ENCODE peak calls at places on chromosomes 1 and 21, in eight cellular contexts. K is cardiac fibroblast; L is activated T-cell treated with anti-CD3 and anti-CD28 coated beads for 1 hour; B is activated CD4-positive, alpha-beta T cell treated with anti-CD3 and anti-CD28 coated beads for 24 hours; C is AG10803; J is heart left ventricle; Q is AG08395; U is right cardiac atrium. D is an unnamed sample.

GRCh38 chr1:41611068-41611931 is 126.8 kb upstream of the EDN2 start:
- DNase-seq in K (no peak), L (no peak), B (no peak), C (no peak), J (no peak), Q (no peak), U (no peak), D (no peak)

GRCh38 chr1:151346082-151346768 is 827 bp downstream of the RFX5 start:
- DNase-seq in K (no peak), L (no peak), B (no peak), C (no peak), J (no peak), Q (no peak), U (no peak), D (no peak)

GRCh38 chr1:3011631-3012510 is 9.4 kb upstream of the ACTRT2 start:
- DNase-seq in K (no peak), L (no peak), B (no peak), C (no peak), J (no peak), Q (no peak), U (no peak), D (no peak)

GRCh38 chr1:116738673-116739370 is 15.4 kb upstream of the CD2 start:
- DNase-seq in K (no peak), L (peak; percentile 34), B (no peak), C (no peak), J (no peak), Q (no peak), U (no peak), D (no peak)

GRCh38 chr1:200473698-200474371 is 64.0 kb upstream of the ZNF281 start:
- DNase-seq in K (peak; percentile 15), L (no peak), B (peak; percentile 4), C (peak; percentile 53), J (no peak), Q (peak; percentile 19), U (no peak), D (no peak)

GRCh38 chr1:1832820-1833219 is 54.5 kb upstream of the NADK start:
- DNase-seq in K (no peak), L (no peak), B (no peak), C (no peak), J (no peak), Q (no peak), U (no peak), D (no peak)

GRCh38 chr1:119873166-119874025 is 22.9 kb downstream of the ADAM30 start:
- DNase-seq in K (peak; percentile 85), L (no peak), B (no peak), C (peak; percentile 95), J (no peak), Q (peak; percentile 72), U (no peak), D (no peak)

GRCh38 chr1:179164494-179164893 is 65.0 kb downstream of the ABL2 start:
- DNase-seq in K (peak; percentile 59), L (no peak), B (no peak), C (peak; percentile 92), J (no peak), Q (peak; percentile 20), U (no peak), D (no peak)

GRCh38 chr1:46749403-46749802 is 30.5 kb upstream of the EFCAB14 start:
- DNase-seq in K (no peak), L (no peak), B (no peak), C (no peak), J (no peak), Q (no peak), U (no peak), D (no peak)

GRCh38 chr21:46108827-46109226 is 10.9 kb downstream of the COL6A2 start:
- DNase-seq in K (no peak), L (no peak), B (no peak), C (no peak), J (peak; percentile 6), Q (no peak), U (no peak), D (no peak)

GRCh38 chr1:53326598-53327182 is 1.2 kb downstream of the LRP8 start:
- DNase-seq in K (no peak), L (no peak), B (peak; percentile 25), C (no peak), J (no peak), Q (peak; percentile 10), U (no peak), D (no peak)

GRCh38 chr1:243598433-243598832 is 251.6 kb downstream of the AKT3 start:
- DNase-seq in K (peak; percentile 74), L (no peak), B (no peak), C (peak; percentile 62), J (no peak), Q (no peak), U (no peak), D (no peak)

GRCh38 chr21:43603641-43604504 is 55.4 kb downstream of the HSF2BP start:
- DNase-seq in K (peak; percentile 51), L (no peak), B (no peak), C (peak; percentile 75), J (no peak), Q (peak; percentile 57), U (no peak), D (no peak)